ENCODE peak calls at places on chromosomes 3 and 15, in seven cellular contexts. V is mesendoderm, A is neuronal stem cell, Y is IMR-90, D is trophoblast cell, Q is H9, I is mesenchymal stem cell. R is an unnamed sample.

GRCh38 chr15:95616306-95616705 is 714.2 kb upstream of the NR2F2 start:
- DNase-seq in I (no peak), A (no peak), Y (no peak), Q (no peak), D (no peak), V (no peak), R (no peak)

GRCh38 chr15:67836477-67836876 is 3.4 kb downstream of the RNU6-1 start:
- DNase-seq in I (no peak), A (no peak), D (peak; percentile 71), Q (no peak), V (no peak), Y (peak; percentile 33), R (peak; percentile 77)

GRCh38 chr3:150681037-150681436 is 22.7 kb downstream of the ERICH6 start:
- DNase-seq in D (no peak), Q (no peak), I (no peak), Y (no peak), V (no peak), A (no peak), R (no peak)

GRCh38 chr3:138938877-138939562 is 7.9 kb downstream of the FOXL2 start:
- DNase-seq in Q (no peak), V (peak; percentile 27), D (no peak), I (no peak), Y (no peak), A (no peak), R (no peak)

GRCh38 chr3:100368421-100368820 is 32.5 kb downstream of the TOMM70 start:
- DNase-seq in A (no peak), D (no peak), I (no peak), V (no peak), Q (no peak), Y (no peak), R (no peak)

GRCh38 chr3:22322861-22323260 is 571.9 kb upstream of the ZNF385D start:
- DNase-seq in A (no peak), D (no peak), V (peak; percentile 80), I (no peak), Q (peak; percentile 36), Y (no peak), R (no peak)

GRCh38 chr3:125039041-125039896 is 16.5 kb downstream of the HEG1 start:
- DNase-seq in Y (no peak), Q (no peak), V (peak; percentile 84), A (peak; percentile 79), I (peak; percentile 0), D (no peak), R (no peak)

GRCh38 chr3:5442106-5442785 is 254.7 kb downstream of the EDEM1 start:
- DNase-seq in V (no peak), A (no peak), D (peak; percentile 65), Y (no peak), I (no peak), Q (no peak), R (no peak)

GRCh38 chr3:50529996-50530706 is 26.7 kb upstream of the CACNA2D2 start:
- DNase-seq in V (no peak), I (no peak), D (no peak), Y (no peak), A (no peak), Q (peak; percentile 46), R (no peak)

GRCh38 chr3:117278424-117279190 is 569.0 kb downstream of the TUSC7 start:
- DNase-seq in A (no peak), I (peak; percentile 9), Y (peak; percentile 33), Q (no peak), D (peak; percentile 26), V (no peak), R (no peak)

GRCh38 chr3:32569540-32570425 is 875 bp downstream of the DYNC1LI1 start:
- DNase-seq in V (peak; percentile 92), D (peak; percentile 83), Q (peak; percentile 93), I (peak; percentile 62), A (peak; percentile 81), Y (peak; percentile 23), R (peak; percentile 65)

GRCh38 chr3:83649692-83650091 is 1309.1 kb upstream of the CADM2 start:
- DNase-seq in D (no peak), V (no peak), Q (no peak), I (no peak), A (no peak), Y (no peak), R (no peak)

GRCh38 chr3:56123487-56123886 is 344.8 kb downstream of the ERC2 start:
- DNase-seq in Q (peak; percentile 78), Y (no peak), V (peak; percentile 94), A (peak; percentile 23), D (no peak), I (no peak), R (peak; percentile 39)

GRCh38 chr3:4399476-4399875 is 67.6 kb downstream of the SUMF1 start:
- DNase-seq in D (no peak), I (no peak), Q (no peak), A (no peak), V (no peak), Y (no peak), R (no peak)
- H4K8ac ChIP-seq in D (no peak overlapping the region), I (no peak overlapping the region), Q (no peak overlapping the region), A (no peak overlapping the region), V (no peak overlapping the region), Y (no peak overlapping the region), R (no peak overlapping the region)

GRCh38 chr15:69910511-69910910 is 187.2 kb downstream of the TLE3 start:
- DNase-seq in I (no peak), A (no peak), D (no peak), Y (no peak), Q (no peak), V (peak; percentile 37), R (peak; percentile 15)

GRCh38 chr15:69906256-69907185 is 191.2 kb downstream of the TLE3 start:
- DNase-seq in Y (no peak), V (no peak), I (peak; percentile 71), A (no peak), D (peak; percentile 83), Q (no peak), R (no peak)

GRCh38 chr15:69909719-69910444 is 187.8 kb downstream of the TLE3 start:
- DNase-seq in Y (no peak), D (no peak), Q (no peak), V (peak; percentile 85), I (no peak), A (no peak), R (no peak)

GRCh38 chr15:69908060-69908459 is 189.7 kb downstream of the TLE3 start:
- DNase-seq in D (no peak), A (no peak), I (no peak), V (no peak), Q (no peak), Y (no peak), R (no peak)

DNA sequence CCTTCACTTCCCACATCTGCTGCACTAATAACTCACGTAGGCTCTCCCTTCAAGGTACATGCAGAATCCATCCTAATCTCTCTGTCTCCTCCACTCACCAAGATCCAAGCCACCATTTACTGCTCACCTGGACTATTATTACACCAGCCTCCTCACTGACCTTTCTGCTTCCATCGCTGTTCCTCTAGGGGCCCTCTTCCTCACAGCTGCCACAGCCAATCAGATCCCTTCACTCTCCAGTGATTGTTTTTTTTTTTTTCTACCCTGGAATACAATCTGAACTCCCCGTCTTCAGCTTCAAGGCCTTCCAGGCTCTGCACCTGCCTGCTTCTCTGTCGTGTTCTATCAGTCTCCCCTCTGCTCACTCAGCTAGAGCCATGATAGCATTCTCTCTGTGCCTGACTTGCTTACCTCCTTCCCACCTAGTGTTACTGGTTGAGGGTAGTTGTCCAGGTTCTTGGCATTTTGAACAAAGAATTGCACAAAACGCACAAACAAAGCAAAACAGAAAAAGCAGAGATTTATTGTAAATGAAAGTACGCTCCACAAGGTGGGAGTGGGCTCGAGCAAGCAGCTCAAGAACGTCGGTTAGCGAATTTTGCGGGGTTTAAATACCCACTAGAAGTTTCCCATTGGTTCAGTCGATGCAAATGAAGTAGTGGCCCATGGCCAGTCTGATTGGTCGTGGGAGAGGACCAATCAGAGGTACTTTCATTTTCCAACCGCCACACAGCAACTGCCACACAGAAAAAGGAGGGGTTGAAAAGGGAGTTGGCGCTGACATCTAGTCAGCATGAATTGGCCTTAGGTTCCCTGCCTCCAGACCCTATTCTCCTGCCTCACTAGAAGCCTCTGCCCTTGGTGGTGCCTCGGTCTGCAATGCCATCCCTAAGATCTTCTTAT is 188.9 kb downstream of the TLE3 start:
- DNase-seq in Y (no peak), V (peak; percentile 31), Q (no peak), I (no peak), A (no peak), D (no peak), R (no peak)
- H4K8ac ChIP-seq in Y (no peak overlapping the region), V (no peak overlapping the region), Q (no peak overlapping the region), I (no peak overlapping the region), A (no peak overlapping the region), D (no peak overlapping the region), R (no peak overlapping the region)

GRCh38 chr15:76866716-76867321 is 38.3 kb downstream of the SCAPER start:
- DNase-seq in Y (peak; percentile 58), I (peak; percentile 56), D (peak; percentile 61), Q (no peak), A (peak; percentile 9), V (peak; percentile 30), R (no peak)

GRCh38 chr15:76865548-76865991 is 39.6 kb downstream of the SCAPER start:
- DNase-seq in D (no peak), Y (peak; percentile 0), A (no peak), I (no peak), Q (no peak), V (no peak), R (no peak)

GRCh38 chr15:76866008-76866407 is 39.1 kb downstream of the SCAPER start:
- DNase-seq in Q (no peak), I (peak; percentile 69), Y (peak; percentile 33), V (no peak), D (no peak), A (no peak), R (no peak)

GRCh38 chr15:76871930-76872329 is 33.2 kb downstream of the SCAPER start:
- DNase-seq in V (no peak), Y (no peak), D (no peak), A (no peak), Q (no peak), I (no peak), R (no peak)

GRCh38 chr15:76868740-76869139 is 36.4 kb downstream of the SCAPER start:
- DNase-seq in I (no peak), Q (no peak), D (no peak), V (no peak), Y (no peak), A (no peak), R (no peak)
- H4K8ac ChIP-seq in I (no peak overlapping the region), Q (no peak overlapping the region), D (no peak overlapping the region), V (no peak overlapping the region), Y (no peak overlapping the region), A (no peak overlapping the region), R (no peak overlapping the region)

GRCh38 chr15:92624401-92624991 is 31.1 kb downstream of the FAM174B start:
- DNase-seq in A (no peak), V (no peak), Y (no peak), I (no peak), D (peak; percentile 49), Q (no peak), R (no peak)
- H4K8ac ChIP-seq in A (no peak overlapping the region), V (peak overlapping the region; percentile 97), Y (no peak overlapping the region), I (peak overlapping the region; percentile 12), D (no peak overlapping the region), Q (no peak overlapping the region), R (peak overlapping the region; percentile 11)

DNA sequence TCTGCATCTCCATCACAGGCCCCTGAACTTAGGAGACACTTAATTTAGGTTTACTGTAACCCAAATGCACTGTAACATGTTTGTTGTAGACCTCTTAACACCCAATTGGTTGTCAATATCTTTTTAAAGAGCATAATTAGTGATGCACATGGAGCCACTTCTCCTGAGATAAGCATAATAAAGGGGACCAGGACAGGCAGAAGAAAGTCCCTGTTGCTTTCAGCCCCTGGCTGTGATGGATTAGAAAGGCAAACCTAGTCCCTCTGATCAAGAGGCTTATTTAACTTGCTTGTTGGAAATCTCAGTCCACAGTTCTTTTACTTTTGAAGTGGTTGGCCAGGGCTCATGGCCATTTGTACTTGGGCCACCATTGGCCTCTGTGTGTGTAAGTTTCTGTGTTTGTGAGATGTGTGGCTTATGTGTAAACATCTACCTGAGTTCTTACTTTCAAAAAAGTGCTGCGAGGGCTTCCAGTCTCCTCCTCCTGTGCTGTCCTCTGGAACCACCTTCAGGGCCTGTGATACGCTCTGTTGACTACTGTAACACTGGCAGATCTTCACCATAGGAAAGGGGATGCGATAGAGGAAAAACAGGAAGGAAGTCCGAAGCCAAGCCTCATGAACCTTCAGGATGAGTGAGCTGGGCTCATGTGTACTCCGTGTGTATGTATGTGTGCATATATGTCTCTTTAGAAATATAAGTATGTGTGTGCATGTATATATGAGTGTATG is 136.2 kb downstream of the EPHB1 start:
- DNase-seq in I (no peak), V (peak; percentile 2), A (no peak), Y (no peak), Q (peak; percentile 29), D (no peak), R (no peak)
- H4K8ac ChIP-seq in I (no peak overlapping the region), V (no peak overlapping the region), A (no peak overlapping the region), Y (no peak overlapping the region), Q (no peak overlapping the region), D (no peak overlapping the region), R (no peak overlapping the region)

R was measured in H1.